ENCODE peak calls at places on chromosome 1, in nine cellular contexts. M is Peyer's patch, A is astrocyte of the cerebellum, C is endodermal cell, V is nephron progenitor cell, G is thyroid gland, T is heart right ventricle, P is upper lobe of right lung, K is uterus. W is an unnamed sample.

GRCh38 chr1:225471453-225472301 is 43.8 kb upstream of the LBR start:
- DNase-seq in M (no peak), A (no peak), C (peak), V (no peak), G (no peak), T (no peak), P (peak), K (peak), W (no peak)

GRCh38 chr1:150083907-150084306 is 16.3 kb downstream of the VPS45 start:
- DNase-seq in M (no peak), A (no peak), C (no peak), V (no peak), G (no peak), T (no peak), P (no peak), K (no peak), W (no peak)

GRCh38 chr1:224867715-224868114 is 61.8 kb upstream of the DNAH14 start:
- DNase-seq in M (no peak), A (no peak), C (no peak), V (no peak), G (no peak), T (no peak), P (no peak), K (no peak), W (no peak)

GRCh38 chr1:154514066-154514553 is 11.9 kb upstream of the SHE start:
- DNase-seq in M (no peak), A (no peak), C (no peak), V (no peak), G (no peak), T (no peak), P (no peak), K (no peak), W (no peak)

GRCh38 chr1:153678519-153679336 is at the start of gene NPR1:
- DNase-seq in M (peak), A (no peak), C (peak), V (peak), G (peak), T (peak), P (peak), K (peak), W (peak)

GRCh38 chr1:53822931-53823330 is 15.2 kb downstream of the NDC1 start:
- DNase-seq in M (no peak), A (no peak), C (no peak), V (no peak), G (no peak), T (no peak), P (no peak), K (no peak), W (no peak)

GRCh38 chr1:34266127-34266951 is 89.6 kb downstream of the C1orf94 start:
- DNase-seq in M (no peak), A (no peak), C (peak), V (peak), G (no peak), T (no peak), P (no peak), K (no peak), W (no peak)

GRCh38 chr1:226066415-226067077 is 4.0 kb downstream of the H3-3A start:
- DNase-seq in M (no peak), A (no peak), C (peak), V (no peak), G (no peak), T (no peak), P (no peak), K (no peak), W (no peak)

GRCh38 chr1:35586808-35587207 is 13.7 kb downstream of the TFAP2E start:
- DNase-seq in M (no peak), A (no peak), C (no peak), V (no peak), G (no peak), T (no peak), P (peak), K (no peak), W (no peak)

GRCh38 chr1:210754931-210755670 is 378.8 kb downstream of the KCNH1 start:
- DNase-seq in M (no peak), A (peak), C (no peak), V (no peak), G (no peak), T (no peak), P (no peak), K (no peak), W (no peak)

GRCh38 chr1:153030895-153031294 is at the start of gene SPRR1B:
- DNase-seq in M (no peak), A (no peak), C (no peak), V (no peak), G (no peak), T (no peak), P (no peak), K (no peak), W (no peak)

GRCh38 chr1:37691497-37692077 is 729 bp upstream of the CDCA8 start:
- DNase-seq in M (peak), A (no peak), C (peak), V (no peak), G (peak), T (peak), P (peak), K (peak), W (peak)

GRCh38 chr1:21292991-21293536 is 2.8 kb upstream of the ECE1 start:
- DNase-seq in M (peak), A (no peak), C (no peak), V (no peak), G (no peak), T (no peak), P (no peak), K (no peak), W (peak)

GRCh38 chr1:19232526-19232851 is 18.8 kb downstream of the EMC1 start:
- DNase-seq in M (no peak), A (peak), C (no peak), V (no peak), G (peak), T (peak), P (no peak), K (no peak), W (no peak)

GRCh38 chr1:56525463-56526155 is 53.8 kb downstream of the PLPP3 start:
- DNase-seq in M (peak), A (no peak), C (no peak), V (no peak), G (no peak), T (no peak), P (no peak), K (no peak), W (no peak)

GRCh38 chr1:208240698-208241355 is 3.4 kb downstream of the PLXNA2 start:
- DNase-seq in M (no peak), A (no peak), C (peak), V (no peak), G (no peak), T (no peak), P (no peak), K (no peak), W (no peak)

GRCh38 chr1:208241541-208241940 is 2.6 kb downstream of the PLXNA2 start:
- DNase-seq in M (no peak), A (no peak), C (peak), V (no peak), G (no peak), T (no peak), P (no peak), K (no peak), W (no peak)

GRCh38 chr1:208243522-208243850 is 698 bp downstream of the PLXNA2 start:
- DNase-seq in M (no peak), A (no peak), C (no peak), V (no peak), G (peak), T (no peak), P (no peak), K (no peak), W (no peak)

GRCh38 chr1:208242829-208243521 is 1.2 kb downstream of the PLXNA2 start:
- DNase-seq in M (peak), A (no peak), C (peak), V (peak), G (peak), T (no peak), P (peak), K (no peak), W (peak)

GRCh38 chr1:208242186-208242585 is 2.0 kb downstream of the PLXNA2 start:
- DNase-seq in M (no peak), A (no peak), C (peak), V (no peak), G (no peak), T (no peak), P (no peak), K (no peak), W (no peak)
- TF ChIP-seq CTCF in M (no peak), A (no peak), C (no peak), V (no peak), G (no peak), T (no peak), P (no peak), K (no peak), W (no peak)

GRCh38 chr1:214658785-214659184 is 55.8 kb downstream of the CENPF start:
- DNase-seq in M (no peak), A (no peak), C (peak), V (peak), G (peak), T (no peak), P (no peak), K (no peak), W (no peak)
- TF ChIP-seq CTCF in M (peak), A (peak), C (peak), V (no peak), G (peak), T (peak), P (no peak), K (no peak), W (no peak)

GRCh38 chr1:29744684-29745490 is 508.6 kb downstream of the PTPRU start:
- DNase-seq in M (no peak), A (no peak), C (no peak), V (no peak), G (no peak), T (no peak), P (peak), K (no peak), W (no peak)
- TF ChIP-seq CTCF in M (no peak), A (no peak), C (no peak), V (no peak), G (no peak), T (no peak), P (no peak), K (no peak), W (no peak)

DNA sequence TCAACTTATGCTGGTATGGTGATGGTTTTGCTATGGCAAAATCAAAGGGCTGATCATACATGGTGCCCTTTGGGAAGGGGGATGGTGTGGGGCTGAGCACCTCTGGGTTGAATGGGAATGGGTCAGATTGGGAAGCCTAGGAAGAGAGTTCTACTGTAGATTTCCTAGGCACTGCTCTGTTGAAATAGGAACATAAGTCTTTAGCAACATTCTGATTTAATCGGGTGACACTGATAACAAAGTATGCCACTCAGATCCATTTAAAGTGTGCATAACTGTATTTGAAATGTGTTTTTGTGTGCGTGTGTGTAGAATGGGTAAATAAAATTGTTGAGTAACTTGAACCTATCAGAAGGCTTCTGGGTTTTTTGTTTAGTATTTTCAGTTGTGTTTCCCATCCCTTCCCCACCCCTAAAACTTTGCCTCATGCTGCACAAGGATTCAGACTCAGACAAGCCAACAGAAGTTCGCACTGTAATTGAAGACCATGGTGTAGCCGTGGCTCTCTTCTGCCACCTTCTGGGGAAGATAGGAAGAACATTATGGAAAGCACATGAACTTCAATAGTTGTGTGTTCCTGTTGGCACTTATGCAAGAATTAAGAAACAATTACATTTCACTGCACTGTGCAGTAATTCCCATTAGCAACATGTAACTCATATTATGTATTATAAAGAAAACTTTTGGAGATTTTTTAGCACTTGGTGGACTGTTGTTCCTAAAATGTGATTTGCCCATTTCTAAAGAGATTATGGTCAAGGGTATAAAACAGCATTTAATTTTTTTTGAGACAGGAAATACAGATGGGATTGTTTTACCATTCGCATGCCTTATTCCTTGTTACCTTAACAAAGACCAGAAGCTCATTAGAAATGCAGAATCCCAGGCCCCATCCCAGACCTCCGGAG is 10.9 kb upstream of the C4BPB start:
- DNase-seq in M (peak), A (peak), C (peak), V (peak), G (peak), T (peak), P (no peak), K (peak), W (peak)
- TF ChIP-seq CTCF in M (peak), A (peak), C (peak), V (peak), G (peak), T (peak), P (peak), K (peak), W (peak)

GRCh38 chr1:231421971-231422797 is at the start of gene EGLN1:
- DNase-seq in M (peak), A (peak), C (peak), V (peak), G (peak), T (peak), P (peak), K (peak), W (peak)
- TF ChIP-seq CTCF in M (peak), A (peak), C (peak), V (no peak), G (peak), T (peak), P (peak), K (peak), W (peak)

GRCh38 chr1:89085781-89086180 is 20.8 kb upstream of the GBP1 start:
- DNase-seq in M (peak), A (peak), C (no peak), V (no peak), G (no peak), T (peak), P (no peak), K (no peak), W (no peak)
- TF ChIP-seq CTCF in M (no peak), A (peak), C (no peak), V (no peak), G (no peak), T (peak), P (peak), K (peak), W (peak)

GRCh38 chr1:109877320-109877771 is 33.3 kb upstream of the CSF1 start:
- DNase-seq in M (peak), A (peak), C (peak), V (peak), G (peak), T (peak), P (peak), K (peak), W (no peak)
- TF ChIP-seq CTCF in M (peak), A (peak), C (peak), V (no peak), G (peak), T (peak), P (peak), K (peak), W (no peak)

GRCh38 chr1:75053207-75053606 is 81.0 kb upstream of the LHX8 start:
- DNase-seq in M (no peak), A (no peak), C (peak), V (no peak), G (no peak), T (no peak), P (no peak), K (no peak), W (no peak)
- TF ChIP-seq CTCF in M (no peak), A (no peak), C (peak), V (no peak), G (no peak), T (no peak), P (no peak), K (no peak), W (no peak)

GRCh38 chr1:59879556-59879955 is 47.0 kb downstream of the CYP2J2 start:
- DNase-seq in M (peak), A (peak), C (peak), V (peak), G (peak), T (peak), P (no peak), K (no peak), W (peak)
- TF ChIP-seq CTCF in M (peak), A (peak), C (peak), V (peak), G (peak), T (peak), P (peak), K (no peak), W (peak)

DNA sequence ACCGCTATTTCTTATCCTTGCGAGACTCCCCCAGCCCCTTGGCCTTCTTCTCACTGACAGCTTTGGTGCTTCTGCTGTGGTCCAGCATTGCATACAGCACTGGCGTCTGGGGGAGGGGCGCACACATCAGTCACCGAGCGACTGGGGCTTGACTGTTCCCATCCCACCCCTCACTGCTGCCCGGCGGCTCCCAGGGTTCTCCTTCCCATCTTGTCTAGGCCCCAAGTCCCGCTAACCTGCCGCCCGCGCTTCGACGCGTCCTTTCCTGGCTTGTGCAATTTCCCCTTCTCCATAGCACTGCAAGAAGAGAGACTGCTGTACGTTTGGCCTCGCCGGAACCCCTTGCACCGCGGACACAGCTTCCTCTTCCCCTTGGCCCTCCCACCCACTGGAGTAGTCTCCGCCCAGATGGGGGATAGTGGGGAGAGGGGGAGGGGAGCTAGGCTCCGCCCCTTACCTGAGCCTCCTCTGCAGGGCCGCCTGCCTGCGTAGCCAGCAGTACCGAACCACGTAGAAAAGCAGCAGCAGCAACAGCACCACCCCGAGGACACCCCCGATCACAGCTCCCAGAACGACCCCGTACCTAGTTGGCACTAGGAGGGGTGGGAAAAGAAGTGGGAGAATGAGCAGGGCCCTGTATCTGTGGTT is 3.8 kb downstream of the MPZ start:
- DNase-seq in M (peak), A (no peak), C (peak), V (peak), G (peak), T (peak), P (peak), K (peak), W (peak)
- TF ChIP-seq CTCF in M (peak), A (peak), C (peak), V (no peak), G (no peak), T (peak), P (peak), K (peak), W (peak)

W was measured in CD4-positive, alpha-beta T cell.